ENCODE peak calls at places on chromosomes 13 and 19, in ten cellular contexts. R is cardiac muscle cell, V is adipocyte, N is neural progenitor cell, K is T-helper 9 cell, D is GF-D8, C is neural crest cell, E is MV-4-11, B is natural killer cell, I is AG08395. M is an unnamed sample.

GRCh38 chr13:30805603-30806011 is 70.3 kb downstream of the ALOX5AP start:
- DNase-seq in R (peak; percentile 35), V (no peak), N (no peak), K (no peak), D (no peak), C (peak; percentile 54), E (no peak), B (no peak), I (no peak), M (no peak)

GRCh38 chr13:43266953-43267615 is 243.7 kb downstream of the DNAJC15 start:
- DNase-seq in R (no peak), V (no peak), N (peak; percentile 37), K (no peak), D (no peak), C (no peak), E (no peak), B (no peak), I (no peak), M (no peak)

GRCh38 chr19:57302727-57303401 is 17.4 kb upstream of the ZNF543 start:
- DNase-seq in R (no peak), V (no peak), N (no peak), K (no peak), D (no peak), C (no peak), E (no peak), B (no peak), I (no peak), M (no peak)

GRCh38 chr19:12779162-12779993 is 4.0 kb upstream of the HOOK2 start:
- DNase-seq in R (peak; percentile 58), V (peak; percentile 87), N (peak; percentile 45), K (no peak), D (peak; percentile 19), C (peak; percentile 36), E (peak; percentile 63), B (no peak), I (peak; percentile 41), M (no peak)

GRCh38 chr19:57395710-57396109 is 6.1 kb downstream of the ZNF548 start:
- DNase-seq in R (no peak), V (no peak), N (no peak), K (no peak), D (no peak), C (no peak), E (no peak), B (no peak), I (no peak), M (no peak)

GRCh38 chr13:65112123-65113075 is 2117.7 kb downstream of the PCDH9 start:
- DNase-seq in R (no peak), V (peak; percentile 53), N (no peak), K (no peak), D (no peak), C (no peak), E (no peak), B (no peak), I (peak; percentile 4), M (no peak)

GRCh38 chr13:45166858-45167257 is 34.0 kb downstream of the KCTD4 start:
- DNase-seq in R (no peak), V (no peak), N (no peak), K (no peak), D (no peak), C (no peak), E (no peak), B (no peak), I (no peak), M (no peak)

GRCh38 chr13:33740134-33740538 is 77.8 kb upstream of the RFC3 start:
- DNase-seq in R (no peak), V (peak; percentile 70), N (no peak), K (no peak), D (no peak), C (no peak), E (no peak), B (no peak), I (peak; percentile 52), M (no peak)

GRCh38 chr19:1168877-1169791 is 4.9 kb downstream of the SBNO2 start:
- DNase-seq in R (no peak), V (peak; percentile 68), N (no peak), K (no peak), D (no peak), C (no peak), E (peak; percentile 49), B (no peak), I (peak; percentile 72), M (no peak)

M was measured in CD8-positive, alpha-beta memory T cell.